ENCODE peak calls at places on chromosomes 7 and 10, in ten cellular contexts. One of them, this sample, is unnamed.

GRCh38 chr7:106813705-106814305 is 51.3 kb upstream of the PIK3CG start:
- DNase-seq in endodermal cell: no peak
- DNase-seq in left lung: no peak
- DNase-seq in K562: no peak
- DNase-seq in AG04449: no peak
- DNase-seq in aorta: no peak
- DNase-seq in AG09309: peak
- DNase-seq in A549: no peak
- DNase-seq in adipocyte: peak
- DNase-seq in Panc1: no peak
- DNase-seq in this sample: no peak

GRCh38 chr10:69901623-69902505 is 100.2 kb downstream of the COL13A1 start:
- DNase-seq in Panc1: no peak
- DNase-seq in aorta: no peak
- DNase-seq in endodermal cell: peak
- DNase-seq in AG09309: peak
- DNase-seq in K562: peak
- DNase-seq in A549: peak
- DNase-seq in left lung: no peak
- DNase-seq in AG04449: no peak
- DNase-seq in adipocyte: peak
- DNase-seq in this sample: no peak

GRCh38 chr10:36493511-36493880 is 631.9 kb upstream of the ANKRD30A start:
- DNase-seq in A549: no peak
- DNase-seq in endodermal cell: no peak
- DNase-seq in AG04449: no peak
- DNase-seq in adipocyte: peak
- DNase-seq in Panc1: no peak
- DNase-seq in K562: no peak
- DNase-seq in aorta: no peak
- DNase-seq in AG09309: no peak
- DNase-seq in left lung: no peak
- DNase-seq in this sample: no peak

GRCh38 chr7:4694653-4695335 is 12.7 kb downstream of the FOXK1 start:
- DNase-seq in endodermal cell: no peak
- DNase-seq in adipocyte: peak
- DNase-seq in aorta: peak
- DNase-seq in K562: no peak
- DNase-seq in Panc1: no peak
- DNase-seq in AG09309: peak
- DNase-seq in A549: no peak
- DNase-seq in left lung: peak
- DNase-seq in AG04449: no peak
- DNase-seq in this sample: no peak

GRCh38 chr10:79487296-79488194 is 24.8 kb upstream of the EIF5AL1 start:
- DNase-seq in left lung: peak
- DNase-seq in AG09309: no peak
- DNase-seq in aorta: peak
- DNase-seq in AG04449: no peak
- DNase-seq in A549: peak
- DNase-seq in endodermal cell: peak
- DNase-seq in Panc1: peak
- DNase-seq in K562: peak
- DNase-seq in adipocyte: peak
- DNase-seq in this sample: no peak

GRCh38 chr7:111532625-111533024 is 29.7 kb downstream of the IMMP2L start:
- DNase-seq in AG04449: peak
- DNase-seq in adipocyte: peak
- DNase-seq in Panc1: no peak
- DNase-seq in left lung: no peak
- DNase-seq in aorta: no peak
- DNase-seq in A549: no peak
- DNase-seq in AG09309: no peak
- DNase-seq in K562: no peak
- DNase-seq in endodermal cell: no peak
- DNase-seq in this sample: no peak

GRCh38 chr7:103679156-103680132 is 233.4 kb upstream of the SLC26A5 start:
- DNase-seq in K562: no peak
- DNase-seq in adipocyte: no peak
- DNase-seq in aorta: no peak
- DNase-seq in AG09309: no peak
- DNase-seq in AG04449: peak
- DNase-seq in Panc1: no peak
- DNase-seq in left lung: no peak
- DNase-seq in endodermal cell: no peak
- DNase-seq in A549: no peak
- DNase-seq in this sample: no peak

GRCh38 chr7:28484276-28484675 is 72.0 kb downstream of the CREB5 start:
- DNase-seq in adipocyte: no peak
- DNase-seq in Panc1: no peak
- DNase-seq in left lung: no peak
- DNase-seq in aorta: no peak
- DNase-seq in endodermal cell: no peak
- DNase-seq in AG09309: no peak
- DNase-seq in A549: no peak
- DNase-seq in AG04449: peak
- DNase-seq in K562: no peak
- DNase-seq in this sample: peak

GRCh38 chr10:68106656-68107055 is 2.6 kb upstream of the MYPN start:
- DNase-seq in endodermal cell: no peak
- DNase-seq in AG09309: peak
- DNase-seq in left lung: no peak
- DNase-seq in Panc1: peak
- DNase-seq in K562: no peak
- DNase-seq in adipocyte: peak
- DNase-seq in AG04449: peak
- DNase-seq in A549: no peak
- DNase-seq in aorta: no peak
- DNase-seq in this sample: peak

GRCh38 chr10:98321203-98321780 is 53.3 kb upstream of the LOXL4 start:
- DNase-seq in K562: no peak
- DNase-seq in AG09309: no peak
- DNase-seq in endodermal cell: peak
- DNase-seq in left lung: no peak
- DNase-seq in Panc1: no peak
- DNase-seq in aorta: no peak
- DNase-seq in A549: no peak
- DNase-seq in AG04449: no peak
- DNase-seq in adipocyte: no peak
- DNase-seq in this sample: no peak

GRCh38 chr10:6669269-6669859 is 89.3 kb upstream of the PRKCQ start:
- DNase-seq in Panc1: peak
- DNase-seq in A549: peak
- DNase-seq in AG04449: peak
- DNase-seq in aorta: no peak
- DNase-seq in left lung: no peak
- DNase-seq in K562: peak
- DNase-seq in endodermal cell: peak
- DNase-seq in AG09309: peak
- DNase-seq in adipocyte: peak
- DNase-seq in this sample: peak

GRCh38 chr7:1912472-1913289 is 242.6 kb downstream of the ELFN1 start:
- DNase-seq in adipocyte: peak
- DNase-seq in AG04449: no peak
- DNase-seq in Panc1: no peak
- DNase-seq in AG09309: peak
- DNase-seq in aorta: peak
- DNase-seq in A549: no peak
- DNase-seq in left lung: no peak
- DNase-seq in K562: no peak
- DNase-seq in endodermal cell: no peak
- DNase-seq in this sample: no peak

GRCh38 chr10:127020260-127020659 is 115.0 kb downstream of the DOCK1 start:
- DNase-seq in left lung: peak
- DNase-seq in endodermal cell: no peak
- DNase-seq in Panc1: no peak
- DNase-seq in AG09309: no peak
- DNase-seq in AG04449: no peak
- DNase-seq in K562: no peak
- DNase-seq in A549: no peak
- DNase-seq in aorta: no peak
- DNase-seq in adipocyte: no peak
- DNase-seq in this sample: no peak

GRCh38 chr7:27863866-27864265 is 123.9 kb downstream of the TAX1BP1 start:
- DNase-seq in AG04449: no peak
- DNase-seq in left lung: no peak
- DNase-seq in adipocyte: peak
- DNase-seq in Panc1: no peak
- DNase-seq in AG09309: no peak
- DNase-seq in endodermal cell: peak
- DNase-seq in K562: no peak
- DNase-seq in aorta: peak
- DNase-seq in A549: no peak
- DNase-seq in this sample: no peak

GRCh38 chr7:73871163-73872011 is 10.4 kb downstream of the TMEM270 start:
- DNase-seq in Panc1: no peak
- DNase-seq in A549: no peak
- DNase-seq in left lung: no peak
- DNase-seq in adipocyte: no peak
- DNase-seq in AG09309: no peak
- DNase-seq in aorta: no peak
- DNase-seq in K562: no peak
- DNase-seq in AG04449: no peak
- DNase-seq in endodermal cell: no peak
- DNase-seq in this sample: no peak

DNA sequence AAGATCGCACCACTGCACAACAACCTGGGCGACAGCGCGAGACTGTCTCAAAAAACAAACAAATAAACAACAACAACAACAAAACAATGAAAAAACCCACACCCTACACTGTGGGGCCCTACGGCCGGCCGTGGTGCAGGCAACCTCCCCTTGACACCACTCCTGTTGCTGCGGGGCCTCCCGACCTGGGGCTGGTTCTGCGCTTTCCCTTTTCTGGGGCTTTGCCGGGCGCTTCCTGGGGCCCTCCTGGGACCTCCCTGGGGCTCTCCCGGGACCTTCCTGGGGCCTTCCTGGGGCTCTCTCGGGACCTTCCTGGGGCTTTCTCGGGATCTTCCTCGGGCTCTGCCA is 46.6 kb downstream of the INSIG1 start:
- DNase-seq in left lung: peak
- DNase-seq in AG09309: no peak
- DNase-seq in adipocyte: no peak
- DNase-seq in endodermal cell: peak
- DNase-seq in aorta: no peak
- DNase-seq in Panc1: no peak
- DNase-seq in K562: no peak
- DNase-seq in AG04449: no peak
- DNase-seq in A549: no peak
- DNase-seq in this sample: no peak
- H3K4me3 ChIP-seq in left lung: peak
- H3K4me3 ChIP-seq in AG09309: no peak
- H3K4me3 ChIP-seq in adipocyte: no peak
- H3K4me3 ChIP-seq in endodermal cell: peak
- H3K4me3 ChIP-seq in aorta: no peak
- H3K4me3 ChIP-seq in Panc1: peak
- H3K4me3 ChIP-seq in K562: peak
- H3K4me3 ChIP-seq in AG04449: no peak
- H3K4me3 ChIP-seq in A549: peak
- H3K4me3 ChIP-seq in this sample: no peak

GRCh38 chr7:23615331-23615730 is 18.1 kb downstream of the CCDC126 start:
- DNase-seq in K562: no peak
- DNase-seq in left lung: no peak
- DNase-seq in AG04449: no peak
- DNase-seq in adipocyte: peak
- DNase-seq in AG09309: no peak
- DNase-seq in Panc1: no peak
- DNase-seq in A549: no peak
- DNase-seq in aorta: no peak
- DNase-seq in endodermal cell: no peak
- DNase-seq in this sample: no peak

GRCh38 chr7:23617482-23617881 is 20.3 kb downstream of the CCDC126 start:
- DNase-seq in aorta: no peak
- DNase-seq in adipocyte: no peak
- DNase-seq in AG04449: no peak
- DNase-seq in left lung: no peak
- DNase-seq in Panc1: no peak
- DNase-seq in endodermal cell: no peak
- DNase-seq in K562: no peak
- DNase-seq in AG09309: no peak
- DNase-seq in A549: no peak
- DNase-seq in this sample: no peak

GRCh38 chr7:23616593-23616992 is 19.4 kb downstream of the CCDC126 start:
- DNase-seq in endodermal cell: no peak
- DNase-seq in Panc1: no peak
- DNase-seq in aorta: no peak
- DNase-seq in left lung: no peak
- DNase-seq in AG04449: no peak
- DNase-seq in A549: peak
- DNase-seq in AG09309: no peak
- DNase-seq in K562: no peak
- DNase-seq in adipocyte: no peak
- DNase-seq in this sample: no peak

GRCh38 chr7:23619141-23619540 is 22.0 kb downstream of the CCDC126 start:
- DNase-seq in aorta: no peak
- DNase-seq in Panc1: no peak
- DNase-seq in K562: no peak
- DNase-seq in AG04449: no peak
- DNase-seq in left lung: no peak
- DNase-seq in adipocyte: no peak
- DNase-seq in A549: no peak
- DNase-seq in endodermal cell: no peak
- DNase-seq in AG09309: no peak
- DNase-seq in this sample: no peak

GRCh38 chr7:23618241-23618640 is 21.1 kb downstream of the CCDC126 start:
- DNase-seq in AG04449: no peak
- DNase-seq in A549: no peak
- DNase-seq in K562: no peak
- DNase-seq in AG09309: no peak
- DNase-seq in Panc1: no peak
- DNase-seq in endodermal cell: no peak
- DNase-seq in left lung: no peak
- DNase-seq in aorta: no peak
- DNase-seq in adipocyte: no peak
- DNase-seq in this sample: no peak
- H3K4me3 ChIP-seq in AG04449: no peak
- H3K4me3 ChIP-seq in A549: no peak
- H3K4me3 ChIP-seq in K562: no peak
- H3K4me3 ChIP-seq in AG09309: no peak
- H3K4me3 ChIP-seq in Panc1: no peak
- H3K4me3 ChIP-seq in endodermal cell: no peak
- H3K4me3 ChIP-seq in left lung: no peak
- H3K4me3 ChIP-seq in aorta: no peak
- H3K4me3 ChIP-seq in adipocyte: no peak
- H3K4me3 ChIP-seq in this sample: no peak

GRCh38 chr7:105650382-105650729 is 69.1 kb upstream of the EFCAB10 start:
- DNase-seq in adipocyte: no peak
- DNase-seq in K562: no peak
- DNase-seq in AG04449: no peak
- DNase-seq in A549: no peak
- DNase-seq in endodermal cell: no peak
- DNase-seq in Panc1: no peak
- DNase-seq in left lung: no peak
- DNase-seq in AG09309: no peak
- DNase-seq in aorta: no peak
- DNase-seq in this sample: no peak
- H3K4me3 ChIP-seq in adipocyte: no peak
- H3K4me3 ChIP-seq in K562: no peak
- H3K4me3 ChIP-seq in AG04449: no peak
- H3K4me3 ChIP-seq in A549: no peak
- H3K4me3 ChIP-seq in endodermal cell: no peak
- H3K4me3 ChIP-seq in Panc1: no peak
- H3K4me3 ChIP-seq in left lung: no peak
- H3K4me3 ChIP-seq in AG09309: no peak
- H3K4me3 ChIP-seq in aorta: no peak
- H3K4me3 ChIP-seq in this sample: no peak

GRCh38 chr10:62252051-62252450 is 16.6 kb downstream of the RTKN2 start:
- DNase-seq in A549: no peak
- DNase-seq in endodermal cell: no peak
- DNase-seq in left lung: no peak
- DNase-seq in Panc1: no peak
- DNase-seq in aorta: no peak
- DNase-seq in K562: no peak
- DNase-seq in AG04449: no peak
- DNase-seq in AG09309: no peak
- DNase-seq in adipocyte: no peak
- DNase-seq in this sample: no peak
- H3K4me3 ChIP-seq in A549: no peak
- H3K4me3 ChIP-seq in endodermal cell: no peak
- H3K4me3 ChIP-seq in left lung: no peak
- H3K4me3 ChIP-seq in Panc1: no peak
- H3K4me3 ChIP-seq in aorta: no peak
- H3K4me3 ChIP-seq in K562: no peak
- H3K4me3 ChIP-seq in AG04449: no peak
- H3K4me3 ChIP-seq in AG09309: no peak
- H3K4me3 ChIP-seq in adipocyte: no peak
- H3K4me3 ChIP-seq in this sample: no peak

This sample was measured in epithelial cell of proximal tubule.